ENCODE peak calls at places on chromosome X, in four cellular contexts. B is HepG2, S is SK-N-SH, Y is K562. I is an unnamed sample.

GRCh38 chrX:101450951-101451350 is 34.3 kb upstream of the ARMCX4 start:
- DNase-seq in B (no peak), S (no peak), Y (no peak), I (no peak)

GRCh38 chrX:113510586-113510985 is 670.0 kb upstream of the AMOT start:
- DNase-seq in B (no peak), S (no peak), Y (no peak), I (no peak)

GRCh38 chrX:124085063-124085462 is 123.6 kb downstream of the STAG2 start:
- DNase-seq in B (no peak), S (no peak), Y (no peak), I (no peak)

GRCh38 chrX:4935846-4936245 is 1222.4 kb upstream of the PRKX start:
- DNase-seq in B (no peak), S (no peak), Y (no peak), I (no peak)

GRCh38 chrX:44314259-44314734 is 29.2 kb downstream of the EFHC2 start:
- DNase-seq in B (no peak), S (peak), Y (peak), I (peak)

GRCh38 chrX:39969826-39970569 is 127.8 kb downstream of the BCOR start:
- DNase-seq in B (no peak), S (no peak), Y (no peak), I (no peak)

GRCh38 chrX:119118780-119119395 is 8.7 kb downstream of the KIAA1210 start:
- DNase-seq in B (peak), S (peak), Y (peak), I (peak)

GRCh38 chrX:46819136-46819535 is 17.7 kb upstream of the RP2 start:
- DNase-seq in B (peak), S (no peak), Y (no peak), I (no peak)

GRCh38 chrX:155766321-155766720 is 114.8 kb upstream of the VAMP7 start:
- DNase-seq in B (no peak), S (no peak), Y (no peak), I (no peak)

GRCh38 chrX:141375011-141375730 is 132.9 kb upstream of the SPANXC start:
- DNase-seq in B (no peak), S (no peak), Y (no peak), I (no peak)

GRCh38 chrX:131671714-131672113 is 127.8 kb downstream of the OR13H1 start:
- DNase-seq in B (no peak), S (peak), Y (no peak), I (no peak)

GRCh38 chrX:18440835-18441234 is 15.4 kb downstream of the CDKL5 start:
- DNase-seq in B (no peak), S (no peak), Y (no peak), I (no peak)
- TF ChIP-seq MAX in B (no peak), S (no peak), Y (no peak), I (no peak)

DNA sequence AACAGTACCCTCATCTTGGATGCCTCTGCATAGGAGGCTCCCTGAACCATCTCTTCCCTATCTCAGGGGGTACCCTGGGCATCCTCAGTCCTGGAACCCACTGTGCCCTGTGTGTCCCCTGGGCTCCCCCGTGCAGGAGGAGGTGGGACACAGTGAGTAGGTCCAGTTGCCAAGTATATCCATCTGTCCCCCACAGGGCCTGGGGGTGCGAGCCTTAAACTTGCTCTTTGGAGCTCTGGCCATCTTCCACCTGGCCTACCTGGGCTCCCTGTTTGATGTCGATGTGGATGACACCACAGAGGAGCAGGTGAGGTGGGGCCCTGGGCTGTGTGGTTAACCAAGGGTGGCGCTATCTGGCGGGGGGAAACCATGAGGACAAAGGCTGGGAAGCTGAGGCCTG is 4.6 kb upstream of the EBP start:
- DNase-seq in B (no peak), S (no peak), Y (no peak), I (no peak)
- TF ChIP-seq FOXJ3 in B (no peak), S (no peak), Y (no peak), I (no peak)

DNA sequence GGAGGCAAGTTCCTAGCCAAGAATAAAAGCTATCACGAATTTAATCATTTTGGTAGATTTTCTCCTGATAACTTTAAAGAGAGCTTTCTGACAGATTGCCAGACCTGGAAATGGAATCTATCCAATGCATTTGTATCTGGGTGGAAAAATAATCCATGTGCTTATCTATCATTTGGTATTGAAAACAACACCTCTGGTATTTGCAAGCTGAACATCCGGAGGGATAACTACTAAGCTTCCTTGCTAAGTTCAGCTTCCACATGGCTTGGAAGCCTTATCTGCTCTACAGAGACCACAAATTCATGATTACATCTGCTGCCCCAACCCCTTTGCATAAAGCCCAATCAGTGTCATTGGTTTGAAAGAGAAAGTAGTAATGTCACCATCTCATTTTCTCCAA is 230.7 kb downstream of the GPC3 start:
- DNase-seq in B (no peak), S (no peak), Y (no peak), I (no peak)
- TF ChIP-seq MAX in B (no peak), S (no peak), Y (no peak), I (no peak)

DNA sequence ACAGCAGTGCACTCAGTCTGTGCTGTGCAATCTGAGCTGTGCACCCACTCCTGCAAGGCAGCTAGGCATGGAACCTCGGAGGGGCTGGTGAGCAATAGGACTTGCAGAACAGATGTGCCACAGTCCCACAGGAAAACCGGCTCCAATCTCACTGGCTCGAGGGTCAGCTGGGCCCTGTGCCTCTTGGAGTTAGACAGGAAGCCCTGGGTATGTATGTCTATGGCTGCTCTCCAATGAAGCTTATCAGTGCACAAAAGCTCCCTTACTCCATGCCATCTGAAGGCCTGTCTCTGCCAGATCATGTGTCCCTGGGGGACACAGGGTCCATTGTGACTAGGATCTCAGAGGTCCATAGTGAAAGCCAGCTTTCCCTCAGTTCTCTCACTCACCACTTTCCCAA is 335.8 kb downstream of the SH3BGRL start:
- DNase-seq in B (no peak), S (no peak), Y (no peak), I (no peak)
- TF ChIP-seq FOXJ3 in B (no peak), S (no peak), Y (no peak), I (no peak)

GRCh38 chrX:50707955-50708694 is 105.9 kb downstream of the SHROOM4 start:
- DNase-seq in B (no peak), S (no peak), Y (no peak), I (no peak)

GRCh38 chrX:50704360-50704759 is 109.6 kb downstream of the SHROOM4 start:
- DNase-seq in B (no peak), S (no peak), Y (no peak), I (no peak)

GRCh38 chrX:50711907-50712306 is 102.1 kb downstream of the SHROOM4 start:
- DNase-seq in B (no peak), S (no peak), Y (no peak), I (no peak)

GRCh38 chrX:50704987-50705386 is 109.0 kb downstream of the SHROOM4 start:
- DNase-seq in B (no peak), S (no peak), Y (no peak), I (no peak)

DNA sequence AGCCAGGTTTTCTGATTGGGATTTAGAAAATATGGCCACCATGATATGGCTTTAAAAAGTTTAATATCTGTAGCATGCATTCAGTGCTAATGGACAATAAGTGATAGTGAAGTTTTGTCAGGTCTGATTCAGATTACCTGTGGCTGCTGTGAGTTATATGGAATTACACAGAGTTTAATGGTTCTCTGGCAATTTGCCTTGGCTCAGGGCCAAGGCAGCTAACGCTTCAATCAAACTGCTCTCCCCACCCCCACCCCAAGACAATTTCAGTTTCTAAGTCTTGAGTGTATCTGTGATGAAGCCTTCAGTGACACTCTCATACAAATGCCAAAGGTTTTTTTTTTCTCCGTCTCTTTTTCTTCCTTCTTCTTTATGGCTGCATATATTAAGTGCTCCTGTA is 106.6 kb downstream of the SHROOM4 start:
- DNase-seq in B (no peak), S (no peak), Y (no peak), I (no peak)
- TF ChIP-seq MAX in B (no peak), S (no peak), Y (no peak), I (no peak)

DNA sequence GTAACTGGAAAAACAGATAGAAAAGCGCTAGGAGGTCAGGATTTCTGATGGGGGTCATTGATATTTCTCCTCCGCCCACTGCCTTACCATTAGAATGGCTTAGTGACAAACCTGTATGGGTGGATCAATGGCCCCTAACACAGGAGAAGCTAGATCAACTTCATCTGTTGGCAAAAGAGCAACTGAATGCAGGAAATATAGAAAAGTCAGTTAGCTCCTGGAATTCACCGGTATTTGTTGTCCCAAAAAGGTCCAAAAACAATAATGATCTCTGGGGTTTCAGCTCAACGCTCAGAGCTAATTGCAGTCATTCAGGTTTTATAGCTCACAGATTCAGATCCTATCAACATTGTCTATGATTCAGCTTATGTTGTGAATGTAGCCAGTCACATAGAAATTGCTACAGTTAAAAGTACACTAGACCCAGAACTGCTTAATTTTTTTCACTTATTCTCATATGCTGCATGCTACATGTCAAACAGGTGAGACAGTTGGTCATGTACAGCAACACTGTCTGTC is 124.0 kb upstream of the ZCCHC13 start:
- DNase-seq in B (no peak), S (no peak), Y (no peak), I (no peak)
- TF ChIP-seq FOXJ3 in B (no peak), S (no peak), Y (no peak), I (no peak)

GRCh38 chrX:22373766-22374165 is 101.1 kb downstream of the CBLL2 start:
- DNase-seq in B (no peak), S (no peak), Y (no peak), I (no peak)

GRCh38 chrX:22373094-22373493 is 100.4 kb downstream of the CBLL2 start:
- DNase-seq in B (no peak), S (no peak), Y (no peak), I (no peak)

GRCh38 chrX:22383988-22384387 is 111.3 kb downstream of the CBLL2 start:
- DNase-seq in B (no peak), S (no peak), Y (peak), I (peak)

GRCh38 chrX:22376369-22376768 is 103.7 kb downstream of the CBLL2 start:
- DNase-seq in B (no peak), S (no peak), Y (no peak), I (no peak)

GRCh38 chrX:22378296-22378695 is 105.6 kb downstream of the CBLL2 start:
- DNase-seq in B (no peak), S (no peak), Y (no peak), I (no peak)
- TF ChIP-seq MAX in B (no peak), S (no peak), Y (no peak), I (no peak)

GRCh38 chrX:132957211-132958085 is 981 bp downstream of the HS6ST2 start:
- DNase-seq in B (no peak), S (peak), Y (no peak), I (peak)
- TF ChIP-seq FOXJ3 in B (no peak), S (no peak), Y (no peak), I (no peak)

I was measured in WTC11.